ENCODE peak calls at places on chromosomes 13 and 19, in nine cellular contexts. Z, K, X, O, T, E, Y, P and A are unnamed samples.

GRCh38 chr19:56167064-56167578 is 8.7 kb upstream of the GALP start:
- DNase-seq in T (no peak), E (no peak), K (no peak), Y (peak), Z (peak), O (no peak), P (no peak), X (no peak), A (no peak)

GRCh38 chr13:49649244-49649962 is 21.1 kb downstream of the ARL11 start:
- DNase-seq in T (no peak), K (no peak), X (peak), Y (peak), P (no peak), E (peak), Z (peak), O (no peak), A (no peak)

GRCh38 chr13:48542581-48543341 is 9.9 kb upstream of the RCBTB2 start:
- DNase-seq in O (no peak), T (no peak), P (peak), X (no peak), Z (peak), K (no peak), E (peak), Y (no peak), A (peak)

GRCh38 chr19:28436320-28436719 is 776.6 kb downstream of the UQCRFS1 start:
- DNase-seq in P (no peak), E (no peak), O (no peak), Z (no peak), Y (no peak), K (no peak), T (no peak), X (peak), A (no peak)

GRCh38 chr13:51137250-51137649 is 26.2 kb upstream of the C13orf42 start:
- DNase-seq in Y (no peak), X (no peak), P (no peak), O (no peak), E (no peak), Z (no peak), K (no peak), T (no peak), A (no peak)

GRCh38 chr19:48398329-48399235 is 5.1 kb downstream of the GRIN2D start:
- DNase-seq in X (peak), E (peak), O (peak), Z (peak), P (peak), T (peak), Y (peak), K (peak), A (peak)

GRCh38 chr13:40094056-40094455 is 438.6 kb downstream of the COG6 start:
- DNase-seq in O (no peak), Z (no peak), X (peak), T (no peak), Y (peak), E (no peak), K (no peak), P (no peak), A (no peak)

GRCh38 chr19:31289381-31289880 is 59.8 kb downstream of the TSHZ3 start:
- DNase-seq in Z (no peak), E (no peak), O (no peak), Y (no peak), T (no peak), P (peak), X (no peak), K (no peak), A (no peak)

GRCh38 chr19:42276284-42276683 is 7.2 kb downstream of the CIC start:
- DNase-seq in P (no peak), X (no peak), K (no peak), O (peak), Z (no peak), T (no peak), E (no peak), Y (no peak), A (no peak)

GRCh38 chr19:48724796-48725753 is 5.5 kb upstream of the MAMSTR start:
- DNase-seq in O (peak), P (peak), X (peak), Z (peak), K (no peak), E (peak), T (peak), Y (peak), A (peak)

GRCh38 chr19:42010245-42011126 is 16.5 kb upstream of the ATP1A3 start:
- DNase-seq in P (no peak), K (no peak), Z (no peak), T (no peak), X (peak), E (peak), Y (no peak), O (no peak), A (no peak)

GRCh38 chr19:18230941-18231734 is 4.9 kb upstream of the PDE4C start:
- DNase-seq in X (no peak), O (no peak), P (no peak), E (no peak), T (no peak), K (no peak), Y (no peak), Z (no peak), A (no peak)

GRCh38 chr13:39766464-39767167 is 111.2 kb downstream of the COG6 start:
- DNase-seq in X (no peak), K (no peak), P (no peak), O (no peak), Y (no peak), E (no peak), Z (no peak), T (no peak), A (no peak)

GRCh38 chr13:59342396-59342795 is 821.3 kb downstream of the DIAPH3 start:
- DNase-seq in Z (no peak), E (peak), O (no peak), Y (no peak), T (no peak), K (no peak), X (no peak), P (no peak), A (no peak)

GRCh38 chr13:21075303-21076264 is 14.2 kb upstream of the LATS2 start:
- DNase-seq in Z (peak), Y (no peak), K (no peak), O (peak), P (peak), E (peak), X (no peak), T (no peak), A (no peak)

GRCh38 chr19:35846038-35846668 is 6.2 kb downstream of the NPHS1 start:
- DNase-seq in T (no peak), Y (peak), X (peak), E (no peak), O (peak), Z (peak), K (no peak), P (no peak), A (no peak)

GRCh38 chr13:110874508-110874960 is 40.3 kb downstream of the ANKRD10 start:
- DNase-seq in X (peak), T (no peak), K (peak), P (peak), E (peak), Y (peak), O (peak), Z (peak), A (peak)

GRCh38 chr13:30892966-30893365 is 13.1 kb upstream of the MEDAG start:
- DNase-seq in Z (peak), X (peak), O (peak), K (no peak), P (no peak), E (peak), T (no peak), Y (peak), A (no peak)

GRCh38 chr19:35822579-35822978 is 9.9 kb upstream of the PRODH2 start:
- DNase-seq in T (no peak), E (no peak), Y (no peak), O (no peak), X (no peak), K (no peak), P (no peak), Z (no peak), A (no peak)

GRCh38 chr19:44986389-44986788 is 14.9 kb upstream of the RELB start:
- DNase-seq in Z (no peak), X (no peak), K (no peak), T (no peak), E (no peak), P (no peak), O (no peak), Y (no peak), A (no peak)

GRCh38 chr13:112996671-112997091 is 27.7 kb downstream of the MCF2L start:
- DNase-seq in Y (no peak), O (no peak), X (no peak), P (no peak), E (no peak), T (no peak), Z (no peak), K (no peak), A (no peak)

GRCh38 chr19:49017666-49018351 is 918 bp upstream of the LHB start:
- DNase-seq in O (peak), Z (peak), K (peak), P (no peak), X (peak), E (peak), T (peak), Y (peak), A (peak)

GRCh38 chr13:35210234-35210633 is 266.3 kb downstream of the MAB21L1 start:
- DNase-seq in T (no peak), K (no peak), Z (no peak), X (peak), Y (peak), E (peak), O (no peak), P (no peak), A (no peak)

GRCh38 chr19:9075064-9075964 is 11.5 kb upstream of the OR1M1 start:
- DNase-seq in K (no peak), X (peak), P (peak), O (no peak), T (no peak), E (peak), Z (peak), Y (peak), A (peak)

GRCh38 chr13:85659493-85659892 is 139.7 kb downstream of the SLITRK6 start:
- DNase-seq in X (no peak), P (no peak), T (no peak), O (no peak), Y (peak), E (peak), Z (no peak), K (no peak), A (no peak)

GRCh38 chr19:50906217-50906616 is 5.0 kb downstream of the KLK4 start:
- DNase-seq in O (peak), X (no peak), Y (peak), K (peak), Z (peak), P (no peak), T (no peak), E (peak), A (no peak)

GRCh38 chr13:98570929-98571372 is 6.0 kb downstream of the STK24 start:
- DNase-seq in E (no peak), X (peak), K (no peak), T (peak), Z (no peak), O (peak), Y (peak), P (no peak), A (no peak)

GRCh38 chr13:30196025-30196424 is 111.3 kb downstream of the KATNAL1 start:
- DNase-seq in O (no peak), X (no peak), K (no peak), Z (peak), Y (peak), T (no peak), P (no peak), E (peak), A (no peak)

GRCh38 chr13:18235756-18236527 is 945.7 kb downstream of the TUBA3C start:
- DNase-seq in K (no peak), T (no peak), X (no peak), Z (no peak), P (no peak), E (no peak), O (no peak), Y (no peak), A (no peak)

GRCh38 chr13:53068841-53069520 is 40.4 kb downstream of the OLFM4 start:
- DNase-seq in T (no peak), Y (no peak), Z (peak), X (peak), O (no peak), P (no peak), E (no peak), K (no peak), A (peak)

GRCh38 chr13:90868321-90868920 is 479.1 kb upstream of the MIR17HG start:
- DNase-seq in X (no peak), Y (peak), P (no peak), Z (peak), O (no peak), T (no peak), K (no peak), E (peak), A (no peak)

GRCh38 chr19:11479470-11480080 is 1.3 kb downstream of the ELAVL3 start:
- DNase-seq in Z (peak), T (no peak), P (no peak), X (peak), E (peak), O (no peak), K (no peak), Y (no peak), A (peak)

GRCh38 chr13:43264460-43264859 is 241.1 kb downstream of the DNAJC15 start:
- DNase-seq in X (no peak), O (no peak), E (no peak), Z (no peak), Y (no peak), T (no peak), K (no peak), P (no peak), A (no peak)